ENCODE peak calls at places on chromosomes 5 and 9, in ten cellular contexts. H, M, G, N, E, Q, U, T, J and I are unnamed samples.

GRCh38 chr5:112270299-112271293 is 148.5 kb downstream of the EPB41L4A start:
- DNase-seq in E (no peak), U (no peak), M (no peak), G (no peak), H (no peak), N (no peak), J (no peak), T (no peak), Q (no peak), I (no peak)

GRCh38 chr9:133554729-133555128 is 20.2 kb downstream of the ADAMTSL2 start:
- DNase-seq in G (no peak), M (no peak), T (no peak), E (no peak), H (no peak), Q (no peak), J (no peak), U (no peak), N (no peak), I (no peak)

GRCh38 chr5:126971455-126972019 is 58.8 kb downstream of the MARCHF3 start:
- DNase-seq in U (peak), G (peak), J (no peak), M (no peak), N (no peak), T (no peak), E (no peak), H (no peak), Q (no peak), I (no peak)

GRCh38 chr5:143573568-143574170 is 170.2 kb upstream of the NR3C1 start:
- DNase-seq in E (no peak), M (no peak), G (no peak), Q (no peak), U (no peak), J (no peak), N (no peak), T (peak), H (no peak), I (no peak)

GRCh38 chr9:114894801-114895433 is 35.5 kb downstream of the TNFSF8 start:
- DNase-seq in N (no peak), H (peak), E (no peak), U (peak), T (peak), M (no peak), Q (no peak), G (no peak), J (no peak), I (no peak)

GRCh38 chr9:134200730-134201129 is 36.4 kb upstream of the RNU6ATAC start:
- DNase-seq in J (no peak), M (no peak), T (no peak), Q (no peak), H (no peak), G (no peak), N (no peak), E (no peak), U (no peak), I (no peak)

GRCh38 chr9:121225240-121225639 is 23.6 kb upstream of the RAB14 start:
- DNase-seq in N (no peak), H (no peak), Q (no peak), T (no peak), J (no peak), G (no peak), E (no peak), U (no peak), M (no peak), I (no peak)

GRCh38 chr5:39376293-39376714 is 12.0 kb upstream of the C9 start:
- DNase-seq in H (peak), N (no peak), T (peak), Q (no peak), U (peak), J (no peak), E (no peak), G (peak), M (no peak), I (peak)

GRCh38 chr9:81608289-81608657 is 81.1 kb downstream of the TLE1 start:
- DNase-seq in Q (no peak), M (no peak), T (no peak), N (no peak), G (no peak), H (no peak), E (no peak), J (no peak), U (no peak), I (no peak)

GRCh38 chr9:94713446-94714185 is 12.9 kb upstream of the AOPEP start:
- DNase-seq in J (no peak), T (no peak), Q (no peak), H (no peak), G (no peak), U (no peak), M (no peak), N (no peak), E (no peak), I (no peak)

GRCh38 chr5:135179308-135179980 is 145.4 kb upstream of the PITX1 start:
- DNase-seq in E (no peak), H (no peak), J (peak), M (no peak), G (no peak), Q (no peak), N (no peak), U (no peak), T (no peak), I (no peak)

GRCh38 chr5:141476132-141476909 is 555 bp downstream of the PCDHGC3 start:
- DNase-seq in Q (peak), U (peak), T (no peak), M (no peak), J (peak), E (peak), N (no peak), G (no peak), H (peak), I (peak)

GRCh38 chr5:140342287-140342686 is 4.1 kb downstream of the HBEGF start:
- DNase-seq in Q (no peak), J (no peak), M (no peak), E (peak), U (no peak), G (peak), T (no peak), N (no peak), H (no peak), I (no peak)

GRCh38 chr9:134314039-134314949 is 12.0 kb upstream of the RXRA start:
- DNase-seq in M (no peak), T (no peak), N (peak), G (no peak), H (no peak), U (no peak), E (no peak), Q (peak), J (peak), I (no peak)

GRCh38 chr9:92680166-92681119 is 10.5 kb upstream of the IPPK start:
- DNase-seq in T (no peak), E (no peak), Q (no peak), J (peak), G (no peak), U (no peak), H (no peak), M (no peak), N (no peak), I (no peak)

GRCh38 chr5:178381206-178381605 is 148.6 kb upstream of the PHYKPL start:
- DNase-seq in G (no peak), Q (no peak), M (no peak), H (no peak), E (no peak), J (peak), N (no peak), U (no peak), T (no peak), I (no peak)

GRCh38 chr9:116700882-116701836 is 14.1 kb downstream of the TRIM32 start:
- DNase-seq in H (no peak), G (no peak), U (no peak), E (no peak), M (no peak), N (no peak), Q (no peak), J (no peak), T (no peak), I (no peak)

GRCh38 chr5:128213340-128213739 is 129.8 kb downstream of the SLC12A2 start:
- DNase-seq in N (no peak), J (no peak), Q (no peak), M (no peak), H (no peak), T (peak), G (peak), E (peak), U (peak), I (peak)

GRCh38 chr9:136437839-136438547 is 1.7 kb downstream of the INPP5E start:
- DNase-seq in N (no peak), J (no peak), T (no peak), E (no peak), U (no peak), G (no peak), H (no peak), M (no peak), Q (no peak), I (no peak)

GRCh38 chr9:30964332-30964731 is 1420.1 kb upstream of the ACO1 start:
- DNase-seq in U (no peak), J (no peak), M (no peak), T (no peak), H (no peak), Q (no peak), N (no peak), G (no peak), E (no peak), I (no peak)